ENCODE peak calls at places on chromosomes 6 and 20, in eight cellular contexts. R is tibial nerve, E is mammary epithelial cell, C is fibroblast of lung, T is left lung, Q is MM.1S, I is left ventricle myocardium inferior, F is A549. P is an unnamed sample.

GRCh38 chr20:53805895-53806384 is 212.3 kb upstream of the ZNF217 start:
- DNase-seq in R (no peak), E (peak), C (peak), T (no peak), Q (no peak), I (no peak), F (peak), P (peak)

GRCh38 chr6:16965679-16966078 is 136.2 kb upstream of the STMND1 start:
- DNase-seq in R (no peak), E (no peak), C (no peak), T (no peak), Q (no peak), I (no peak), F (no peak), P (no peak)

GRCh38 chr6:15663057-15663638 is 320 bp upstream of the DTNBP1 start:
- DNase-seq in R (no peak), E (no peak), C (peak), T (no peak), Q (no peak), I (no peak), F (peak), P (no peak)

GRCh38 chr20:26163890-26164289 is 467.2 kb upstream of the ZNF337 start:
- DNase-seq in R (no peak), E (peak), C (peak), T (no peak), Q (no peak), I (no peak), F (no peak), P (no peak)

GRCh38 chr20:59005523-59006166 is 1.4 kb downstream of the CTSZ start:
- DNase-seq in R (peak), E (no peak), C (no peak), T (no peak), Q (no peak), I (no peak), F (no peak), P (peak)

GRCh38 chr6:138957484-138957883 is 30.6 kb downstream of the REPS1 start:
- DNase-seq in R (no peak), E (no peak), C (no peak), T (no peak), Q (no peak), I (no peak), F (no peak), P (no peak)

GRCh38 chr6:411402-412145 is 20.0 kb downstream of the IRF4 start:
- DNase-seq in R (no peak), E (no peak), C (no peak), T (no peak), Q (no peak), I (no peak), F (no peak), P (no peak)

GRCh38 chr6:152723398-152723797 is 25.7 kb downstream of the MYCT1 start:
- DNase-seq in R (no peak), E (peak), C (peak), T (no peak), Q (no peak), I (no peak), F (no peak), P (no peak)

GRCh38 chr6:42556462-42556861 is 7.4 kb upstream of the UBR2 start:
- DNase-seq in R (no peak), E (no peak), C (no peak), T (no peak), Q (no peak), I (no peak), F (no peak), P (no peak)

GRCh38 chr6:19845271-19846046 is 8.3 kb downstream of the ID4 start:
- DNase-seq in R (no peak), E (no peak), C (peak), T (no peak), Q (no peak), I (no peak), F (no peak), P (no peak)

GRCh38 chr6:7058250-7058923 is 49.4 kb upstream of the RREB1 start:
- DNase-seq in R (no peak), E (peak), C (peak), T (no peak), Q (no peak), I (no peak), F (peak), P (peak)

GRCh38 chr20:59788811-59789210 is 144.6 kb downstream of the SYCP2 start:
- DNase-seq in R (no peak), E (no peak), C (no peak), T (no peak), Q (no peak), I (no peak), F (no peak), P (no peak)

GRCh38 chr20:14360386-14360785 is 23.0 kb upstream of the FLRT3 start:
- DNase-seq in R (no peak), E (peak), C (no peak), T (no peak), Q (no peak), I (no peak), F (no peak), P (no peak)

GRCh38 chr6:709471-710056 is 16.6 kb upstream of the EXOC2 start:
- DNase-seq in R (no peak), E (no peak), C (no peak), T (no peak), Q (no peak), I (no peak), F (no peak), P (no peak)

DNA sequence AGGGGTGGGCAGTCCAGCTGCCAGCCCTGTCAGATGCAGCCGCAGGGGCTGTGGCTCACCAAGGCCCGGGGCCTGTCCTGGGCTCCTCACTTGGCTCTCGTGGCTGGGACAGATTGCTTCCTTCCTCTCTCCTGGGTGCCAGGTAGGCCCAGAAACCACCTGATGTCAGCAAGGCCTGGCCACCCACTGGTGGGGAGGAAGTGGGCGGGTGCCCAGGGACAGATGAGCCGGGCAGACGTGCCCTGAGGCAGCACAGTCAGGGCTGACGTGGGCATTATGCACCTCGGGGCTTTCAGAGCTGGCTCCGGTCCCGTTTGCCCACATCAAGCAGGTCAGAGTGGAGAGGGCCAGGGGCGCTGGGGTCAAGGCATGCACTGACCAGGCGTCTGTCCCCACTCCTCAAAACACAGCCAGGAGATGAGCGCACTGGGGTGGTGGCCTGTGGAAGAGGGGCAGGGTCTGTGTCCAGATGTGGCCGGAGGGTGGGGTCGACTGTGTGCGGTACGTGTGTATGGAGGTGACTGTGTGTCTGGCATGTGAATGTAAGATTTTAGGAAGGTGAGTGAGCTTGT is 133.2 kb upstream of the PTPN1 start:
- DNase-seq in R (no peak), E (peak), C (no peak), T (no peak), Q (peak), I (no peak), F (no peak), P (peak)
- H3K27ac ChIP-seq in R (no peak), E (no peak), C (no peak), T (no peak), Q (no peak), I (no peak), F (peak), P (peak)

DNA sequence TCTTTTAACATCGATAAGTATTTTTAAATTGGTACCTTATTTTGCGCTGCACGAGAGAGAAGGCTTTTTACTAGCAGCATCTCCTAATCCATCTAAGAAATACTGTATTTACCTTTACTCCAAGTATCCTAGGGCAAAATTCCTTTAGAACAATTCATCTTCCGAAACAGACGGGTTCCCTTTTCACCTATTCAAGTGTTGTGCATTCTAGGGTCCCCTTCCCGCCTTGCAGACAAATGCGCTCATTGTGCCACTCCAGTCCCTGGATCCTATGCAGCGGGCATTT is 735 bp upstream of the SCAF8 start:
- DNase-seq in R (no peak), E (no peak), C (no peak), T (no peak), Q (no peak), I (no peak), F (no peak), P (no peak)
- H3K27ac ChIP-seq in R (peak), E (peak), C (peak), T (peak), Q (no peak), I (peak), F (peak), P (peak)

GRCh38 chr20:8156603-8157079 is 24.6 kb downstream of the PLCB1 start:
- DNase-seq in R (no peak), E (no peak), C (peak), T (no peak), Q (peak), I (no peak), F (peak), P (no peak)

GRCh38 chr20:8155229-8155628 is 23.2 kb downstream of the PLCB1 start:
- DNase-seq in R (no peak), E (no peak), C (peak), T (no peak), Q (no peak), I (no peak), F (no peak), P (no peak)

GRCh38 chr20:8153281-8153908 is 21.3 kb downstream of the PLCB1 start:
- DNase-seq in R (no peak), E (no peak), C (peak), T (no peak), Q (peak), I (no peak), F (no peak), P (no peak)

GRCh38 chr20:8154636-8155035 is 22.6 kb downstream of the PLCB1 start:
- DNase-seq in R (no peak), E (no peak), C (no peak), T (no peak), Q (no peak), I (no peak), F (no peak), P (no peak)

GRCh38 chr20:8155848-8156602 is 24.0 kb downstream of the PLCB1 start:
- DNase-seq in R (no peak), E (no peak), C (peak), T (no peak), Q (no peak), I (no peak), F (no peak), P (no peak)
- H3K27ac ChIP-seq in R (no peak), E (no peak), C (peak), T (no peak), Q (peak), I (peak), F (peak), P (no peak)

GRCh38 chr6:149202967-149203366 is 114.5 kb upstream of the TAB2 start:
- DNase-seq in R (no peak), E (no peak), C (no peak), T (no peak), Q (no peak), I (no peak), F (no peak), P (no peak)
- H3K27ac ChIP-seq in R (no peak), E (no peak), C (no peak), T (no peak), Q (no peak), I (no peak), F (no peak), P (no peak)

GRCh38 chr20:32064667-32065066 is 12.6 kb downstream of the HCK start:
- DNase-seq in R (no peak), E (no peak), C (no peak), T (peak), Q (no peak), I (no peak), F (no peak), P (peak)

GRCh38 chr20:32062776-32063170 is 10.7 kb downstream of the HCK start:
- DNase-seq in R (no peak), E (no peak), C (no peak), T (peak), Q (no peak), I (peak), F (no peak), P (peak)

GRCh38 chr20:32057785-32058184 is 5.7 kb downstream of the HCK start:
- DNase-seq in R (no peak), E (no peak), C (no peak), T (peak), Q (no peak), I (no peak), F (no peak), P (no peak)

GRCh38 chr20:32056708-32057491 is 4.9 kb downstream of the HCK start:
- DNase-seq in R (no peak), E (no peak), C (no peak), T (peak), Q (no peak), I (no peak), F (no peak), P (no peak)

GRCh38 chr20:32059189-32059588 is 7.1 kb downstream of the HCK start:
- DNase-seq in R (no peak), E (no peak), C (no peak), T (no peak), Q (no peak), I (no peak), F (no peak), P (no peak)
- H3K27ac ChIP-seq in R (no peak), E (no peak), C (no peak), T (no peak), Q (no peak), I (no peak), F (no peak), P (no peak)

DNA sequence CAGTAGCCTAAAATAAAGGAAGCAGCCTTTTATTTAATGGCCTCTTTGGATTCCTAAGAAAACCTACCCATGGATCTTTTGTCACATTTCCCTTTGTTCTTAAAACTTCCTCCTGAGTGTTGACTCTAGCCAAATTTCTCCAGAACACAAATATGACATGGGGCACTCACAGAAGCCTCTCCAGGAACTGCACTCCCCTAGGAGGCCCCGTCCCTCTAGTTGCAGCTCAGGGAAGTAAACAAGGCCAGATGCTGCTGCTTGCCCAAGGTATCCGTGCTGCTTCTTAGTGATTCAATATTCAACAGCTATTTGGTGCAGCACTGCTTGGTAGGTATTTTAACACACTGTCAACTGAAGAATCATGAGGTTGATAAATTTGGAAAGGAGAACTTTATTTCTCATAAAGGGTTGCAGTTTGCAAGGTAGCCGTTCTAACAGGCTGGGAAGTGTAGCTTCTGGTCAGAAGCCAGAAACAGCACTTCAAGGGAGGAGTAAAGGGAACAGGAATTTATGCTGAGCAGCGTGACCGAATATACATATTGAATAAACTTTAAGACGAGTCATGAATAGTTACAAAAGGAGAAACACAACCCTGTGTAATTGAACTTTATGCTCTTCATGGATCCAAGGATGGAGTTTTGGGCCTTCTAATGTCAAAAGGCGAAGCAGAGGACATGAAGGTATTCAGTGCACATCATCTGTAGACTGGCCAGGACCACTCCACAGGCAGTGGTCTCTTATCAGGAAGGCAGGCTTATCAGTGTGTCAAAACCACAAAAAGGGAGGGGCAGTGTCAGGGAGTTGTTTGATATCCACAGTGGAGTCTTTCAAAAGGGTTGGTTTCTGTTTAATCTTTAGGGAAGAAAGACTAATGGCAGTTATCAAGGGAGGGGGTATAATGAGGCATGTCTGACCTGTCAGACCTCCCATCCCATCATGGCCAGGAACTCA is 63.3 kb downstream of the CD24 start:
- DNase-seq in R (no peak), E (peak), C (no peak), T (no peak), Q (no peak), I (no peak), F (no peak), P (no peak)
- H3K27ac ChIP-seq in R (no peak), E (no peak), C (no peak), T (no peak), Q (no peak), I (no peak), F (peak), P (peak)

GRCh38 chr6:40389176-40389767 is 197.9 kb downstream of the LRFN2 start:
- DNase-seq in R (no peak), E (no peak), C (no peak), T (no peak), Q (no peak), I (no peak), F (no peak), P (no peak)
- H3K27ac ChIP-seq in R (no peak), E (no peak), C (no peak), T (no peak), Q (no peak), I (no peak), F (no peak), P (no peak)

DNA sequence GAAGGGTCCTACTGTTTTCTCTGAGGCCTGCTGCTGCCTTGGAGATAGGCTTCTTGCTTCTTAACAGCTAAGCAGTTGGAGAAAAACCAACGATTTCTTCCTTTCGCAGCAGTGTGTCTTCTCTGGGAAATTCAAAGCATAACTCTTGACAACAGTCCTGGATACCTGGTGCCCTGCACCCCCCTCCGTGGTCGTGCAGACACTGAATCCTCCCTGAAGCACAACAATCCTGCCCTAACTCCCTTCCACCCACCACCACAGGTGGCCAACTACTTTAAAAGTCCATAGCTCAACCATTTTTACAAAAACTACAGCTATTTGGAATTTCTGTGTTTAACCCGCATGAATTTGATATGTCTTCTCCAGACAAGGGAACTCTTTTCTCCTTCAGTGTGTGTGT is 61.1 kb downstream of the FAM50B start:
- DNase-seq in R (no peak), E (no peak), C (no peak), T (no peak), Q (no peak), I (no peak), F (no peak), P (no peak)
- H3K27ac ChIP-seq in R (no peak), E (no peak), C (no peak), T (no peak), Q (no peak), I (peak), F (peak), P (peak)